ENCODE peak calls at places on chromosomes 7 and 10, in ten cellular contexts. V, J, A, Y, S, D, Q, I, H and P are unnamed samples.

GRCh38 chr10:44427479-44427878 is 42.6 kb upstream of the CXCL12 start:
- DNase-seq in V (no peak), J (no peak), A (no peak), Y (no peak), S (peak), D (no peak), Q (no peak), I (no peak), H (no peak), P (no peak)

GRCh38 chr7:98203261-98203963 is 7.8 kb upstream of the BHLHA15 start:
- DNase-seq in V (no peak), J (peak), A (no peak), Y (no peak), S (peak), D (no peak), Q (no peak), I (no peak), H (no peak), P (no peak)

GRCh38 chr7:80478683-80479082 is 33.2 kb downstream of the GNAT3 start:
- DNase-seq in V (no peak), J (no peak), A (no peak), Y (peak), S (no peak), D (no peak), Q (no peak), I (no peak), H (peak), P (peak)

GRCh38 chr7:7014827-7015610 is 167.3 kb upstream of the C1GALT1 start:
- DNase-seq in V (no peak), J (no peak), A (no peak), Y (no peak), S (no peak), D (no peak), Q (no peak), I (no peak), H (no peak), P (peak)

GRCh38 chr10:69057951-69058297 is 30.0 kb upstream of the SRGN start:
- DNase-seq in V (no peak), J (no peak), A (no peak), Y (peak), S (no peak), D (no peak), Q (no peak), I (no peak), H (peak), P (peak)

GRCh38 chr10:120891367-120891766 is 40.2 kb downstream of the WDR11 start:
- DNase-seq in V (no peak), J (no peak), A (no peak), Y (no peak), S (no peak), D (no peak), Q (no peak), I (no peak), H (peak), P (no peak)

GRCh38 chr7:31488562-31489203 is 25.2 kb upstream of the ITPRID1 start:
- DNase-seq in V (peak), J (no peak), A (no peak), Y (no peak), S (no peak), D (no peak), Q (no peak), I (no peak), H (peak), P (peak)

GRCh38 chr10:102344067-102344466 is 51.4 kb upstream of the NFKB2 start:
- DNase-seq in V (no peak), J (no peak), A (no peak), Y (peak), S (no peak), D (no peak), Q (no peak), I (no peak), H (peak), P (peak)

GRCh38 chr7:151342811-151343210 is 1.2 kb downstream of the NUB1 start:
- DNase-seq in V (no peak), J (no peak), A (no peak), Y (no peak), S (no peak), D (no peak), Q (no peak), I (no peak), H (no peak), P (no peak)
- H3K4me3 ChIP-seq in V (peak), J (peak), A (peak), Y (peak), S (peak), D (peak), Q (peak), I (peak), H (peak), P (peak)

DNA sequence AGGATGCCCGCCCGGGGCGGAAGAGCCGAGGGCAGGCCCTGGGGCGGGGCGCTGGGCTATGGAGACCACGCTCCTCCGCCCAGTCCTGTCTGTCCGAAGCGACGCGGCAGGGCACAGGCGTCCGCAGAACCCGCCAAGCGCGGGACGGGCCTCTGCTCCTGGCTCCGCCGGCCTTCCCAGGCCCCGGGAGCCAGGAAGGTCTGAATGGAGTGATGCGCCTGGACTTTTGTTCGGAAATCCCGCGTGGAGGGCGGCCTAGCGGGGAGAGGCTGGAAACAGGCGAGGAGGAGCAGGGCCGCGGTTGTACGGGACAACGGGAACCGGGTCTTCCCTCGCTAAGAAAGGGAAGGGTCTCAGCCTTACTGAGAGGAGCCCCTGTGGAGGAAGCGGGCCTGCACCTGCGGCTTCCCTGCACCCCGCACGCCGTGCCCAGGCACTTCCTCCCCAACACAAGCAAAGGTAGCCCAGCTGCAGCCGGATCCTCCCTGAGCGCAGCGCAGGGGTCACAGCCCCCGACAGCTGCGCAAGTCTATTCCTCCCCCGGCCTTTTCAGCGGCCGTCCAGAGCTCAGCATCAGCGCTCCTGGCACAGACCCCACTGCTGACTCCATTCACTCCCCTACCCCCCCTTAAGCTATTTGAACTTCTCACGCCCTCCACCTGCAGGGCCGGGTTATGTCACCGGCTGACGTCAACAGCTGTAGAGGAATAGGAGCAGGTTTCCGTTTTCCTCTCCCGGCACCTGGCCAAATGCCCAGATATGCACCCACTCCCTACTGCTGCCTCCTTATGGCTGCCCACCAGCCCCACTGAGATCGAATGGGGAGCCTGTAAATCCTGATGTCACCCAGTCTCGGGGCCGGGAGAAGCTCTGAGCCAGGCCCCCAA is 143.2 kb upstream of the RET start:
- DNase-seq in V (peak), J (peak), A (no peak), Y (no peak), S (no peak), D (peak), Q (peak), I (no peak), H (peak), P (peak)
- H3K4me3 ChIP-seq in V (peak), J (peak), A (peak), Y (no peak), S (peak), D (peak), Q (no peak), I (no peak), H (no peak), P (no peak)

GRCh38 chr7:151745090-151745638 is 131.8 kb downstream of the PRKAG2 start:
- DNase-seq in V (peak), J (no peak), A (no peak), Y (peak), S (peak), D (no peak), Q (no peak), I (no peak), H (peak), P (peak)

GRCh38 chr7:151742713-151743480 is 134.0 kb downstream of the PRKAG2 start:
- DNase-seq in V (no peak), J (no peak), A (no peak), Y (peak), S (no peak), D (no peak), Q (no peak), I (no peak), H (no peak), P (no peak)

GRCh38 chr7:151744051-151744580 is 132.8 kb downstream of the PRKAG2 start:
- DNase-seq in V (no peak), J (no peak), A (no peak), Y (no peak), S (no peak), D (no peak), Q (no peak), I (no peak), H (no peak), P (no peak)

GRCh38 chr7:151744656-151745055 is 132.3 kb downstream of the PRKAG2 start:
- DNase-seq in V (no peak), J (no peak), A (no peak), Y (no peak), S (no peak), D (no peak), Q (no peak), I (no peak), H (no peak), P (no peak)

GRCh38 chr7:151743481-151743983 is 133.4 kb downstream of the PRKAG2 start:
- DNase-seq in V (no peak), J (no peak), A (no peak), Y (no peak), S (no peak), D (no peak), Q (no peak), I (no peak), H (no peak), P (no peak)
- H3K4me3 ChIP-seq in V (no peak), J (no peak), A (no peak), Y (no peak), S (no peak), D (no peak), Q (no peak), I (no peak), H (no peak), P (no peak)

GRCh38 chr10:48466611-48467240 is 138.1 kb downstream of the ARHGAP22 start:
- DNase-seq in V (peak), J (no peak), A (no peak), Y (no peak), S (peak), D (no peak), Q (no peak), I (no peak), H (no peak), P (peak)

GRCh38 chr10:48467669-48468068 is 137.2 kb downstream of the ARHGAP22 start:
- DNase-seq in V (no peak), J (no peak), A (no peak), Y (no peak), S (no peak), D (no peak), Q (no peak), I (no peak), H (no peak), P (no peak)

GRCh38 chr10:48464871-48465736 is 139.8 kb downstream of the ARHGAP22 start:
- DNase-seq in V (no peak), J (no peak), A (no peak), Y (no peak), S (no peak), D (no peak), Q (no peak), I (no peak), H (no peak), P (peak)

GRCh38 chr10:48464121-48464870 is 140.6 kb downstream of the ARHGAP22 start:
- DNase-seq in V (no peak), J (no peak), A (no peak), Y (no peak), S (no peak), D (no peak), Q (no peak), I (no peak), H (no peak), P (no peak)

DNA sequence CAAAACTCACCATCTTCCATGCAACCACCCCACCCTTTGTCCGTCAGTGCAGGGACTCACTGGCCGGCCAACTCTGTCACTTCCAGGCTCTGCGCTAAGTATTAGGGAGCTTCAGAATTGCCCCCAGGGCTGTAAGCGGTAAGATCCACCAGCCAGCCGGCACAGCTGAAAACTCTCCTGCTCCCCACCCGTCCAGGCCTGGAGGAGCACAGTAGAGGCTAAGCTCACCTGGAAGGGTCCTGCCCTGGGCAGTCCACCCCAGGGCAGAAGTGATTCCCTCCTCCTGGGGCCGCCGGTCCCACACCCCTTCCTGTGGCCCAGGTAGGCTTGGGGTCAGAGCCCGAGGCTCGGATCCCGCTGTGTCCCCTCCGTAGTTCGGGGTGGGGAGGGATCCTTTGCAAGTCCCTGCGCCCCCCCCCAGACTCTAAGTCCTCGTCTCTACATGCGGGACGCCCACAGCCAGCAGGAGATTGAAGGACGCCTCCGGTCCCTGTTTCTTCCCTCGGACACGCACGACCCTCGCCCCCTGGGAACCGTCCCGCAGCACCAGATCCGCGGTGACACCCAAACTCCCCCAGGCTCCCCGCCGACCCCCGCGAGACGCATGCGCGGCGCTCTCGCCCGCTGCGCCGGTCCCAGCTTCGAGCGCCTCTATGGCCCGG is 138.9 kb downstream of the ARHGAP22 start:
- DNase-seq in V (no peak), J (no peak), A (no peak), Y (no peak), S (peak), D (no peak), Q (no peak), I (no peak), H (no peak), P (peak)
- H3K4me3 ChIP-seq in V (peak), J (no peak), A (peak), Y (peak), S (peak), D (no peak), Q (no peak), I (no peak), H (no peak), P (peak)